ENCODE peak calls at places on chromosomes 13 and 19, in seven cellular contexts. One of them, this sample, is unnamed.

GRCh38 chr19:45976180-45976579 is 2.5 kb upstream of the NOVA2 start:
- DNase-seq in tibial nerve: no peak
- DNase-seq in NCI-H1092 treated with DMSO at 0.1 percent for 48 hours: no peak
- DNase-seq in SHP77: no peak
- DNase-seq in activated CD4-positive, alpha-beta memory T cell treated with anti-CD3 and anti-CD28 coated beads, Interleukin-2, amount 10 ng/mL, durations not matched to agents 7 days and 5 days: no peak
- DNase-seq in activated CD4-positive, CD25-positive, alpha-beta regulatory T cell treated with anti-CD3 and anti-CD28 coated beads, Interleukin-2, amount 50 U/mL, for 16 hours: no peak
- DNase-seq in stimulated activated naive CD8-positive, alpha-beta T cell treated with anti-CD3 and anti-CD28 coated beads, Interleukin-15, Interleukin-2, amounts not matched to agents 100 U/mL and 50 U/mL, for 24 hours: no peak
- DNase-seq in this sample: no peak

GRCh38 chr13:29587645-29588044 is 7.8 kb downstream of the SLC7A1 start:
- DNase-seq in tibial nerve: no peak
- DNase-seq in NCI-H1092 treated with DMSO at 0.1 percent for 48 hours: no peak
- DNase-seq in SHP77: no peak
- DNase-seq in activated CD4-positive, alpha-beta memory T cell treated with anti-CD3 and anti-CD28 coated beads, Interleukin-2, amount 10 ng/mL, durations not matched to agents 7 days and 5 days: no peak
- DNase-seq in activated CD4-positive, CD25-positive, alpha-beta regulatory T cell treated with anti-CD3 and anti-CD28 coated beads, Interleukin-2, amount 50 U/mL, for 16 hours: no peak
- DNase-seq in stimulated activated naive CD8-positive, alpha-beta T cell treated with anti-CD3 and anti-CD28 coated beads, Interleukin-15, Interleukin-2, amounts not matched to agents 100 U/mL and 50 U/mL, for 24 hours: no peak
- DNase-seq in this sample: no peak

GRCh38 chr13:107721436-107721835 is 493.9 kb downstream of the LIG4 start:
- DNase-seq in tibial nerve: no peak
- DNase-seq in NCI-H1092 treated with DMSO at 0.1 percent for 48 hours: peak; percentile 78
- DNase-seq in SHP77: peak; percentile 51
- DNase-seq in activated CD4-positive, alpha-beta memory T cell treated with anti-CD3 and anti-CD28 coated beads, Interleukin-2, amount 10 ng/mL, durations not matched to agents 7 days and 5 days: no peak
- DNase-seq in activated CD4-positive, CD25-positive, alpha-beta regulatory T cell treated with anti-CD3 and anti-CD28 coated beads, Interleukin-2, amount 50 U/mL, for 16 hours: no peak
- DNase-seq in stimulated activated naive CD8-positive, alpha-beta T cell treated with anti-CD3 and anti-CD28 coated beads, Interleukin-15, Interleukin-2, amounts not matched to agents 100 U/mL and 50 U/mL, for 24 hours: no peak
- DNase-seq in this sample: no peak

GRCh38 chr19:22882797-22883196 is 50.7 kb downstream of the ZNF723 start:
- DNase-seq in tibial nerve: no peak
- DNase-seq in NCI-H1092 treated with DMSO at 0.1 percent for 48 hours: no peak
- DNase-seq in SHP77: peak; percentile 13
- DNase-seq in activated CD4-positive, alpha-beta memory T cell treated with anti-CD3 and anti-CD28 coated beads, Interleukin-2, amount 10 ng/mL, durations not matched to agents 7 days and 5 days: no peak
- DNase-seq in activated CD4-positive, CD25-positive, alpha-beta regulatory T cell treated with anti-CD3 and anti-CD28 coated beads, Interleukin-2, amount 50 U/mL, for 16 hours: no peak
- DNase-seq in stimulated activated naive CD8-positive, alpha-beta T cell treated with anti-CD3 and anti-CD28 coated beads, Interleukin-15, Interleukin-2, amounts not matched to agents 100 U/mL and 50 U/mL, for 24 hours: no peak
- DNase-seq in this sample: peak; percentile 18

GRCh38 chr13:106484755-106485193 is 50.7 kb downstream of the EFNB2 start:
- DNase-seq in tibial nerve: no peak
- DNase-seq in NCI-H1092 treated with DMSO at 0.1 percent for 48 hours: no peak
- DNase-seq in SHP77: no peak
- DNase-seq in activated CD4-positive, alpha-beta memory T cell treated with anti-CD3 and anti-CD28 coated beads, Interleukin-2, amount 10 ng/mL, durations not matched to agents 7 days and 5 days: no peak
- DNase-seq in activated CD4-positive, CD25-positive, alpha-beta regulatory T cell treated with anti-CD3 and anti-CD28 coated beads, Interleukin-2, amount 50 U/mL, for 16 hours: no peak
- DNase-seq in stimulated activated naive CD8-positive, alpha-beta T cell treated with anti-CD3 and anti-CD28 coated beads, Interleukin-15, Interleukin-2, amounts not matched to agents 100 U/mL and 50 U/mL, for 24 hours: no peak
- DNase-seq in this sample: peak; percentile 60

GRCh38 chr19:6287269-6287885 is 7.6 kb upstream of the MLLT1 start:
- DNase-seq in tibial nerve: no peak
- DNase-seq in NCI-H1092 treated with DMSO at 0.1 percent for 48 hours: no peak
- DNase-seq in SHP77: no peak
- DNase-seq in activated CD4-positive, alpha-beta memory T cell treated with anti-CD3 and anti-CD28 coated beads, Interleukin-2, amount 10 ng/mL, durations not matched to agents 7 days and 5 days: no peak
- DNase-seq in activated CD4-positive, CD25-positive, alpha-beta regulatory T cell treated with anti-CD3 and anti-CD28 coated beads, Interleukin-2, amount 50 U/mL, for 16 hours: no peak
- DNase-seq in stimulated activated naive CD8-positive, alpha-beta T cell treated with anti-CD3 and anti-CD28 coated beads, Interleukin-15, Interleukin-2, amounts not matched to agents 100 U/mL and 50 U/mL, for 24 hours: no peak
- DNase-seq in this sample: no peak

GRCh38 chr19:38526430-38526829 is 91.3 kb downstream of the MAP4K1 start:
- DNase-seq in tibial nerve: no peak
- DNase-seq in NCI-H1092 treated with DMSO at 0.1 percent for 48 hours: no peak
- DNase-seq in SHP77: no peak
- DNase-seq in activated CD4-positive, alpha-beta memory T cell treated with anti-CD3 and anti-CD28 coated beads, Interleukin-2, amount 10 ng/mL, durations not matched to agents 7 days and 5 days: no peak
- DNase-seq in activated CD4-positive, CD25-positive, alpha-beta regulatory T cell treated with anti-CD3 and anti-CD28 coated beads, Interleukin-2, amount 50 U/mL, for 16 hours: no peak
- DNase-seq in stimulated activated naive CD8-positive, alpha-beta T cell treated with anti-CD3 and anti-CD28 coated beads, Interleukin-15, Interleukin-2, amounts not matched to agents 100 U/mL and 50 U/mL, for 24 hours: no peak
- DNase-seq in this sample: no peak

GRCh38 chr13:65825039-65825438 is 1405.1 kb downstream of the PCDH9 start:
- DNase-seq in tibial nerve: no peak
- DNase-seq in NCI-H1092 treated with DMSO at 0.1 percent for 48 hours: no peak
- DNase-seq in SHP77: no peak
- DNase-seq in activated CD4-positive, alpha-beta memory T cell treated with anti-CD3 and anti-CD28 coated beads, Interleukin-2, amount 10 ng/mL, durations not matched to agents 7 days and 5 days: no peak
- DNase-seq in activated CD4-positive, CD25-positive, alpha-beta regulatory T cell treated with anti-CD3 and anti-CD28 coated beads, Interleukin-2, amount 50 U/mL, for 16 hours: no peak
- DNase-seq in stimulated activated naive CD8-positive, alpha-beta T cell treated with anti-CD3 and anti-CD28 coated beads, Interleukin-15, Interleukin-2, amounts not matched to agents 100 U/mL and 50 U/mL, for 24 hours: no peak
- DNase-seq in this sample: no peak

GRCh38 chr19:18086590-18087138 is at the start of gene IL12RB1:
- DNase-seq in tibial nerve: no peak
- DNase-seq in NCI-H1092 treated with DMSO at 0.1 percent for 48 hours: no peak
- DNase-seq in SHP77: no peak
- DNase-seq in activated CD4-positive, alpha-beta memory T cell treated with anti-CD3 and anti-CD28 coated beads, Interleukin-2, amount 10 ng/mL, durations not matched to agents 7 days and 5 days: peak; percentile 83
- DNase-seq in activated CD4-positive, CD25-positive, alpha-beta regulatory T cell treated with anti-CD3 and anti-CD28 coated beads, Interleukin-2, amount 50 U/mL, for 16 hours: no peak
- DNase-seq in stimulated activated naive CD8-positive, alpha-beta T cell treated with anti-CD3 and anti-CD28 coated beads, Interleukin-15, Interleukin-2, amounts not matched to agents 100 U/mL and 50 U/mL, for 24 hours: peak; percentile 65
- DNase-seq in this sample: no peak

GRCh38 chr19:30682576-30683536 is 310.7 kb downstream of the ZNF536 start:
- DNase-seq in tibial nerve: peak; percentile 74
- DNase-seq in NCI-H1092 treated with DMSO at 0.1 percent for 48 hours: peak; percentile 25
- DNase-seq in SHP77: peak; percentile 53
- DNase-seq in activated CD4-positive, alpha-beta memory T cell treated with anti-CD3 and anti-CD28 coated beads, Interleukin-2, amount 10 ng/mL, durations not matched to agents 7 days and 5 days: peak; percentile 48
- DNase-seq in activated CD4-positive, CD25-positive, alpha-beta regulatory T cell treated with anti-CD3 and anti-CD28 coated beads, Interleukin-2, amount 50 U/mL, for 16 hours: peak; percentile 8
- DNase-seq in stimulated activated naive CD8-positive, alpha-beta T cell treated with anti-CD3 and anti-CD28 coated beads, Interleukin-15, Interleukin-2, amounts not matched to agents 100 U/mL and 50 U/mL, for 24 hours: peak; percentile 69
- DNase-seq in this sample: peak; percentile 86

GRCh38 chr19:5826531-5827341 is 12.8 kb downstream of the FUT6 start:
- DNase-seq in tibial nerve: no peak
- DNase-seq in NCI-H1092 treated with DMSO at 0.1 percent for 48 hours: peak; percentile 79
- DNase-seq in SHP77: peak; percentile 98
- DNase-seq in activated CD4-positive, alpha-beta memory T cell treated with anti-CD3 and anti-CD28 coated beads, Interleukin-2, amount 10 ng/mL, durations not matched to agents 7 days and 5 days: peak; percentile 22
- DNase-seq in activated CD4-positive, CD25-positive, alpha-beta regulatory T cell treated with anti-CD3 and anti-CD28 coated beads, Interleukin-2, amount 50 U/mL, for 16 hours: no peak
- DNase-seq in stimulated activated naive CD8-positive, alpha-beta T cell treated with anti-CD3 and anti-CD28 coated beads, Interleukin-15, Interleukin-2, amounts not matched to agents 100 U/mL and 50 U/mL, for 24 hours: peak; percentile 34
- DNase-seq in this sample: peak; percentile 17